ENCODE peak calls at places on chromosomes 3 and 15, in seven cellular contexts. V, J, D, R, H, E and U are unnamed samples.

GRCh38 chr15:65246026-65246714 is 34.9 kb upstream of the CILP start:
- DNase-seq in V (no peak), J (no peak), D (no peak), R (no peak), H (no peak), E (no peak), U (no peak)

GRCh38 chr3:66504761-66505641 is 4.2 kb upstream of the LRIG1 start:
- DNase-seq in V (no peak), J (no peak), D (no peak), R (peak; percentile 90), H (no peak), E (no peak), U (no peak)

GRCh38 chr3:177835008-177835407 is 637.7 kb upstream of the TBL1XR1 start:
- DNase-seq in V (no peak), J (no peak), D (no peak), R (no peak), H (peak; percentile 77), E (peak; percentile 99), U (no peak)

GRCh38 chr15:101070502-101071273 is 151.5 kb downstream of the LRRK1 start:
- DNase-seq in V (no peak), J (no peak), D (no peak), R (no peak), H (peak; percentile 92), E (peak; percentile 87), U (no peak)

GRCh38 chr3:80018375-80018774 is 250.6 kb upstream of the ROBO1 start:
- DNase-seq in V (no peak), J (no peak), D (no peak), R (no peak), H (no peak), E (peak; percentile 20), U (no peak)

GRCh38 chr3:191401775-191402357 is 59.1 kb upstream of the PYDC2 start:
- DNase-seq in V (no peak), J (no peak), D (no peak), R (no peak), H (no peak), E (no peak), U (no peak)

GRCh38 chr15:86483936-86484335 is 404.3 kb downstream of the AGBL1 start:
- DNase-seq in V (no peak), J (no peak), D (no peak), R (no peak), H (no peak), E (no peak), U (no peak)

GRCh38 chr15:73325191-73325980 is 43.4 kb downstream of the HCN4 start:
- DNase-seq in V (no peak), J (no peak), D (peak; percentile 46), R (peak; percentile 39), H (no peak), E (no peak), U (no peak)

GRCh38 chr15:68818671-68819450 is 1.8 kb downstream of the ANP32A start:
- DNase-seq in V (peak; percentile 67), J (peak; percentile 23), D (no peak), R (peak; percentile 80), H (peak; percentile 54), E (no peak), U (peak; percentile 28)

GRCh38 chr3:128143496-128143895 is 9.8 kb upstream of the EEFSEC start:
- DNase-seq in V (no peak), J (no peak), D (no peak), R (no peak), H (no peak), E (no peak), U (no peak)

GRCh38 chr3:196969660-196970546 is 1.3 kb upstream of the PIGZ start:
- DNase-seq in V (peak; percentile 87), J (peak; percentile 68), D (peak; percentile 66), R (peak; percentile 84), H (peak; percentile 63), E (no peak), U (peak; percentile 69)

DNA sequence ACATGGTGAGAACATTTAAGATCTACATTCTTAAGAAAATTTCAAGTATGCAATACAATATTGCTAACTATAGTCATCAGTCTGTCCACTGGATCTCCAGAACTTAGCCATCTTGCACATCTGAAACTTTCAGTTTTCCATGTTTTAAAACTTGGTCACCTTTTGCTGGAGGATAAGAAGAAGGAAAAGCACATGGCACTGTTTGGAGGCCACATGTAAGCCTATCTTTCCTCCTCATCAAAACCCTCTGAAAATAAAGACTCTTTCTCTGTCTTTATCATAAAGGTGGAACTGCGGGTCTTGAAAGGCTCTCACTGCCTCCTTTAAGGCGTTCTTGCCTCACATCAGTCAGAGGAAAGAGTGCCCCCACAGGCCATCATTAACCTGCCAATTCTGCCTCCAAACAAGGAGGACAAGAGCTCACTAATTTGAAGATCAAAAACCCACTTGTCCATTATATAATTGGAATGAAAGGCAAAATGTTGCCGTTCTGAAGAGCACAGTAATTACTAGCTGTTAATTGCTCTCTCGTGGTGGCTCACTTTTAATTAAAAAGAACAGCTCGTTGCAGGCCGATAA is 157.8 kb downstream of the MECOM start:
- DNase-seq in V (no peak), J (no peak), D (peak; percentile 49), R (no peak), H (no peak), E (no peak), U (no peak)
- TF ChIP-seq CTCF in V (no peak), J (no peak), D (peak; percentile 60), R (no peak), H (no peak), E (no peak), U (no peak)

DNA sequence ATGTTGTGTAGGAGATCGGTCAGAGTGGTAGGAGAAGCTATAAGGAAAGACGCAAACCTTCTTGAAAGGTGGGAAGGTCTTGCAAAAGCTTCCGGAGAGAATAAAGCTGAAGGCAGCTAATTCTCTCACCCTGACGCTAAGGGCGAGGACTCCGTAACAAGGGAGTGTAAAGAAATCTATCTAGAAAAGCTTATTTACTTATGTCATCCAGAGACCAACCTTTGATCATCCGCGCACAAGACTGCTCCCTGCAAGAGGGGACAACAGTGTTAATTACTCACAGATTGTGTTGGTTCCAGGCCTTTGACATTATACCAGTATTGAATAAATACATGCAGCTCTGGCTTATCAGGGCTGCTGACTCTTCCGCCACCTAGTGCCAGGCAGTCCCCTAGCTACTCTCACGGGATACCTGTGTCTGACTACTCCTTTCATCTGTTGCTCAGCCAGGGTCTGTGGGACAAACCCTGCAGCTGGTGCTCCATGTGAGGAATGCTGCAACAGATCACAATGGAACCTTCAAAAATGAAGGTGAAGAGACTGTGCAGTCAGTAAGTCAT is 211.7 kb downstream of the DTWD1 start:
- DNase-seq in V (no peak), J (no peak), D (peak; percentile 76), R (peak; percentile 67), H (peak; percentile 16), E (no peak), U (no peak)
- TF ChIP-seq CTCF in V (no peak), J (no peak), D (peak; percentile 75), R (peak; percentile 21), H (no peak), E (peak; percentile 27), U (no peak)

DNA sequence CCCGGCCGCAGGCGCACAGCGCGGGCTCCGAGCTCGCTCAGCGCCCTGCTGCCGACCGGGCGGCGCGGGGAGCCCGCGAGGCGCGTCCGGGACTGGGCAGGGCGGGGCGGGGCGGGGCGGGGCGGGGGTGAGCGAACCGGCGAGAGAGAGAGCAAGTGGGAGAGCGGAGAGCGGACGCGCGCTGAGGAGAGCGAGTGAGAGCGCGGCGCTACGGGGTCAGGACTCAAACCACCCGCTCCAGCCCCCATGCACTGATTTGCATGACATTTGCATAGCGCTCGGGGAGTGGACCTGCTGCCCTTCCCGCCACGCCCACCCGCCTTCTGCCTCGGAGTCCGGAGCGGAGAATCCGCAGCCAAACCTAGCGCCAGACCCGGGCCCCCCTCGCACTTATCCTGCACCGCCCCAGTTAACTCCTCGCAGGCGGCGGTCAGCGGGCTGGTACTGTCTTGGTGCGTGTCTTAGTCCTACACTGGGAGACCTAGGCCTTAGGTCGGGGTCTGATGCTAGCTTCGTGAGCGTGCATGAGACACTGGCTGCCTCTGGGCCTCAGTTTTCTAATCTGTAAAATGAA is at the start of gene MYLK:
- DNase-seq in V (peak; percentile 43), J (peak; percentile 6), D (peak; percentile 98), R (peak; percentile 83), H (peak; percentile 86), E (peak; percentile 96), U (no peak)
- TF ChIP-seq CTCF in V (no peak), J (no peak), D (no peak), R (no peak), H (no peak), E (no peak), U (no peak)

GRCh38 chr3:97138914-97139541 is 324.6 kb downstream of the EPHA6 start:
- DNase-seq in V (no peak), J (no peak), D (peak; percentile 67), R (no peak), H (no peak), E (no peak), U (no peak)
- TF ChIP-seq CTCF in V (no peak), J (no peak), D (peak; percentile 85), R (no peak), H (no peak), E (no peak), U (no peak)

GRCh38 chr3:47586746-47587145 is 8.1 kb upstream of the CSPG5 start:
- DNase-seq in V (no peak), J (no peak), D (no peak), R (no peak), H (no peak), E (peak; percentile 68), U (no peak)

GRCh38 chr3:47579875-47580274 is 1.2 kb upstream of the CSPG5 start:
- DNase-seq in V (no peak), J (no peak), D (no peak), R (no peak), H (no peak), E (no peak), U (no peak)

GRCh38 chr3:47581835-47582234 is 3.2 kb upstream of the CSPG5 start:
- DNase-seq in V (no peak), J (no peak), D (no peak), R (no peak), H (no peak), E (no peak), U (no peak)

GRCh38 chr3:47581422-47581821 is 2.8 kb upstream of the CSPG5 start:
- DNase-seq in V (no peak), J (no peak), D (no peak), R (no peak), H (no peak), E (no peak), U (no peak)

DNA sequence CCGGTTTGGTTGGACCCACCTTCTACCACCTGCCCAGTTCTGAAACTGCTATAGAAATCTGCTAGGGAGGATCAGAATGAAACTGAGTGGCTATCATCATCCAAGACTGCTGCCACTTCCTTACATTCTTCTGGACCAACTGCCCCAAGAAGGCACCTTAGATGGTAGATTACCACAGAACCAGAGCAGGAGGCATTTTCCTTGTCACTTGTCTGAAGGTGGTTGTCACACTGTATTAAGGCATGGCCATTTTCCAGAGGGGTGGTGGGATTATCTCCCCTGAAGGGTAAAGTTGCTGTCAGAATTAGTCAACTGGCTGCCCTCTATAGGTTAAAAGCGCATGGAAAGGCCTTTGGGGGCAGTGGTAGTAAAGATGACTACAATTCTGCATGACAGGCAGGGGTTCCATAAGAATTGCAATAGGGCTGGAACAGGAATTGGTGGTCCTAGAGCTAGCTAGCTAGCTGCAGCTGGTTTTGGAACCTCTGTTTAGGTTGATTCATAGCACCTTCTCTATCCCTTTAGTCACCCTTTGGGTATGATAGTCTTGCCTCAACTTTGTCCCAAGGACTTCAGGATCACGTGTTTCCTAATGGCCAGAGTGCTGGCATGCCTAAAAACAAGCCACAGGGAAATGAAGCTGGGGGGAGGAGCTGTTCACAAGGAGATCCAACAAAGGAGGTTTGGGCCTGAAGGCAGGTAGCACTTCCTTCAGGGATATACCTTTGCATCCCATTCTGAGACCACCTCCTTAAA is 4.8 kb upstream of the CSPG5 start:
- DNase-seq in V (no peak), J (no peak), D (peak; percentile 37), R (no peak), H (no peak), E (no peak), U (no peak)
- TF ChIP-seq CTCF in V (no peak), J (no peak), D (no peak), R (no peak), H (no peak), E (no peak), U (no peak)